ENCODE peak calls at places on chromosomes 2 and 18, in nine cellular contexts. I is left lung; Q is fibroblast of lung; C is IMR-90; T is osteoblast; S is esophagus squamous epithelium; G is kidney; V is naive thymus-derived CD4-positive, alpha-beta T cell; P is aorta. A is an unnamed sample.

GRCh38 chr18:37487400-37487831 is 78.2 kb downstream of the CELF4 start:
- DNase-seq in C (no peak), G (no peak), P (no peak), S (no peak), Q (no peak), I (no peak), T (peak; percentile 65), V (no peak), A (no peak)

GRCh38 chr18:48545690-48546365 is 7.0 kb downstream of the CTIF start:
- DNase-seq in I (peak; percentile 75), S (no peak), G (peak; percentile 83), C (peak; percentile 90), T (peak; percentile 93), Q (peak; percentile 85), V (no peak), P (peak; percentile 73), A (no peak)

GRCh38 chr18:26656944-26657536 is 108.7 kb upstream of the KCTD1 start:
- DNase-seq in G (peak; percentile 91), I (peak; percentile 95), Q (peak; percentile 71), C (peak; percentile 36), V (peak; percentile 13), T (peak; percentile 95), S (no peak), P (peak; percentile 86), A (peak; percentile 89)

GRCh38 chr2:85551698-85552678 is 9.3 kb downstream of the GGCX start:
- DNase-seq in P (peak; percentile 84), Q (peak; percentile 49), T (peak; percentile 86), I (peak; percentile 83), C (peak; percentile 74), S (no peak), V (peak; percentile 70), G (peak; percentile 87), A (peak; percentile 73)

GRCh38 chr2:118231759-118232158 is 143.5 kb downstream of the INSIG2 start:
- DNase-seq in I (no peak), V (no peak), T (no peak), S (no peak), G (no peak), C (no peak), P (no peak), Q (no peak), A (no peak)

GRCh38 chr2:234823196-234823876 is 128.5 kb upstream of the SH3BP4 start:
- DNase-seq in Q (peak; percentile 56), I (no peak), P (peak; percentile 62), S (no peak), V (no peak), T (no peak), C (no peak), G (no peak), A (peak; percentile 68)

GRCh38 chr18:58027341-58027740 is 16.7 kb upstream of the NEDD4L start:
- DNase-seq in P (no peak), V (no peak), Q (no peak), T (no peak), G (no peak), I (no peak), C (no peak), S (no peak), A (no peak)

GRCh38 chr2:216535454-216535995 is 36.9 kb downstream of the RPL37A start:
- DNase-seq in P (peak; percentile 81), T (peak; percentile 87), I (no peak), V (no peak), S (no peak), G (peak; percentile 94), C (peak; percentile 99), Q (peak; percentile 95), A (no peak)

GRCh38 chr2:128635361-128635900 is 316.8 kb upstream of the HS6ST1 start:
- DNase-seq in C (no peak), S (no peak), T (no peak), I (no peak), G (peak; percentile 78), V (no peak), Q (no peak), P (peak; percentile 43), A (peak; percentile 2)

GRCh38 chr2:19207452-19207851 is 151.0 kb downstream of the OSR1 start:
- DNase-seq in S (no peak), T (no peak), P (no peak), C (no peak), V (no peak), G (no peak), Q (no peak), I (no peak), A (no peak)

GRCh38 chr2:9811679-9812511 is 31.4 kb upstream of the TAF1B start:
- DNase-seq in Q (no peak), V (no peak), S (no peak), P (no peak), I (peak; percentile 80), C (no peak), T (peak; percentile 56), G (peak; percentile 71), A (no peak)

GRCh38 chr2:9815076-9815475 is 28.2 kb upstream of the TAF1B start:
- DNase-seq in Q (no peak), V (no peak), S (no peak), P (no peak), I (no peak), T (peak; percentile 22), G (no peak), C (no peak), A (no peak)

GRCh38 chr2:9814129-9814868 is 29.0 kb upstream of the TAF1B start:
- DNase-seq in C (no peak), Q (no peak), T (peak; percentile 65), V (no peak), I (no peak), G (peak; percentile 47), S (no peak), P (no peak), A (peak; percentile 42)

GRCh38 chr2:9813312-9814128 is 29.8 kb upstream of the TAF1B start:
- DNase-seq in T (peak; percentile 95), C (peak; percentile 51), I (peak; percentile 91), S (no peak), Q (peak; percentile 38), P (peak; percentile 78), V (peak; percentile 61), G (peak; percentile 87), A (peak; percentile 72)

DNA sequence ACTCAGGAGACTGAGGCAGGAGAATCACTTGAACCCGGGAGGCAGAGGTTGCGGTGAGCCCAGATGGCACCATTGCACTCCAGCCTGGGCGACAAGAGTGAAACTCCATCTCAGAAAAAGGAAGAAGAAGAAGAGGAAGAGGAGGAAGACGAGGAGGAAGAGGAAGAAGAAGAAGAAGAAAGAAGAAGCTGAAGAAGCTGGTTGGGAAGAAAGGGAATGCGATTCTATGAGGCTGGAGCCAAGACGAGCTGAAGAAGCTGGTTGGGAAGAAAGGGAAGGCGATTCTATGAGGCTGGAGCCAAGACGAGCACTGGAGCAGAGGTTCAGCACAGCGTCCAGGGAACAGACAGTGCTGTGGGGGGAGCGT is 30.3 kb upstream of the TAF1B start:
- DNase-seq in Q (no peak), V (no peak), I (no peak), T (no peak), P (no peak), G (no peak), S (no peak), C (no peak), A (no peak)
- H3K4me1 ChIP-seq in Q (no peaks in the 10 kb centered on the region), V (peaks cover 6% of the 10 kb centered on the region), I (peaks cover 18% of the 10 kb centered on the region), T (peaks cover 9% of the 10 kb centered on the region), P (no peaks in the 10 kb centered on the region), G (peaks cover 2% of the 10 kb centered on the region), S (peaks cover 68% of the 10 kb centered on the region), C (peaks cover 2% of the 10 kb centered on the region), A (peaks cover 5% of the 10 kb centered on the region)

GRCh38 chr2:101148777-101149176 is 2.4 kb downstream of the TBC1D8 start:
- DNase-seq in S (no peak), T (no peak), P (no peak), C (no peak), I (no peak), V (no peak), Q (no peak), G (no peak), A (no peak)

GRCh38 chr2:101147971-101148370 is 3.2 kb downstream of the TBC1D8 start:
- DNase-seq in P (no peak), V (no peak), I (no peak), S (no peak), Q (no peak), T (no peak), C (no peak), G (no peak), A (no peak)

GRCh38 chr2:101145406-101145805 is 5.8 kb downstream of the TBC1D8 start:
- DNase-seq in I (no peak), S (no peak), V (no peak), C (no peak), P (no peak), T (no peak), Q (peak; percentile 7), G (no peak), A (no peak)

GRCh38 chr2:101147062-101147461 is 4.1 kb downstream of the TBC1D8 start:
- DNase-seq in S (no peak), C (no peak), I (no peak), Q (no peak), G (no peak), T (no peak), V (no peak), P (no peak), A (no peak)

GRCh38 chr2:101146535-101146934 is 4.6 kb downstream of the TBC1D8 start:
- DNase-seq in P (no peak), I (no peak), G (no peak), Q (no peak), T (no peak), V (no peak), C (no peak), S (no peak), A (no peak)
- H3K4me1 ChIP-seq in P (no peaks in the 10 kb centered on the region), I (peaks cover 39% of the 10 kb centered on the region), G (peaks cover 8% of the 10 kb centered on the region), Q (peaks cover 2% of the 10 kb centered on the region), T (no peaks in the 10 kb centered on the region), V (peaks cover 8% of the 10 kb centered on the region), C (no peaks in the 10 kb centered on the region), S (peaks cover 51% of the 10 kb centered on the region), A (peaks cover 4% of the 10 kb centered on the region)

GRCh38 chr2:239252433-239253200 is 148.2 kb downstream of the HDAC4 start:
- DNase-seq in V (no peak), S (no peak), Q (no peak), P (peak; percentile 85), I (peak; percentile 93), G (peak; percentile 78), C (peak; percentile 28), T (peak; percentile 48), A (peak; percentile 62)

GRCh38 chr2:239253705-239254104 is 147.1 kb downstream of the HDAC4 start:
- DNase-seq in Q (no peak), C (no peak), S (no peak), V (no peak), I (no peak), T (peak; percentile 47), P (no peak), G (no peak), A (peak; percentile 52)

GRCh38 chr2:239251971-239252370 is 148.8 kb downstream of the HDAC4 start:
- DNase-seq in S (no peak), Q (no peak), C (no peak), G (no peak), I (no peak), T (peak; percentile 67), V (no peak), P (no peak), A (no peak)

GRCh38 chr2:239255218-239255617 is 145.6 kb downstream of the HDAC4 start:
- DNase-seq in G (no peak), T (no peak), Q (no peak), V (no peak), C (no peak), I (no peak), P (no peak), S (no peak), A (no peak)

GRCh38 chr2:239253264-239253663 is 147.6 kb downstream of the HDAC4 start:
- DNase-seq in V (no peak), T (peak; percentile 41), I (no peak), P (no peak), Q (no peak), S (no peak), C (no peak), G (no peak), A (no peak)
- H3K4me1 ChIP-seq in V (peaks cover 6% of the 10 kb centered on the region), T (peaks cover 9% of the 10 kb centered on the region), I (peaks cover 94% of the 10 kb centered on the region), P (no peaks in the 10 kb centered on the region), Q (peaks cover 4% of the 10 kb centered on the region), S (peaks cover 72% of the 10 kb centered on the region), C (peaks cover 19% of the 10 kb centered on the region), G (no peaks in the 10 kb centered on the region), A (no peaks in the 10 kb centered on the region)

GRCh38 chr2:43082111-43082877 is 144.1 kb downstream of the ZFP36L2 start:
- DNase-seq in Q (peak; percentile 86), G (no peak), I (peak; percentile 70), C (peak; percentile 79), V (no peak), S (no peak), T (peak; percentile 95), P (no peak), A (no peak)
- H3K4me1 ChIP-seq in Q (peaks cover 55% of the 10 kb centered on the region), G (peaks cover 40% of the 10 kb centered on the region), I (peaks cover 63% of the 10 kb centered on the region), C (peaks cover 59% of the 10 kb centered on the region), V (no peaks in the 10 kb centered on the region), S (peaks cover 74% of the 10 kb centered on the region), T (peaks cover 53% of the 10 kb centered on the region), P (no peaks in the 10 kb centered on the region), A (peaks cover 5% of the 10 kb centered on the region)

A was measured in right lobe of liver.